ENCODE peak calls at places on chromosomes 11 and 22, in six cellular contexts. K is mesendoderm, Z is neuronal stem cell, N is trophoblast cell, M is mesenchymal stem cell, P is H1. U is an unnamed sample.

GRCh38 chr11:4491878-4492606 is 9.6 kb downstream of the OR52K1 start:
- DNase-seq in N (no peak), K (no peak), M (no peak), Z (no peak), P (no peak), U (peak; percentile 2)

GRCh38 chr11:7437706-7438105 is 47.6 kb upstream of the OLFML1 start:
- DNase-seq in Z (no peak), M (peak; percentile 42), K (no peak), P (no peak), N (no peak), U (no peak)

GRCh38 chr11:111514216-111515031 is at the start of gene HOATZ:
- DNase-seq in P (peak; percentile 82), K (peak; percentile 91), Z (peak; percentile 68), N (peak; percentile 7), M (peak; percentile 51), U (no peak)

GRCh38 chr22:39336411-39336810 is 13.4 kb upstream of the SYNGR1 start:
- DNase-seq in N (no peak), K (no peak), P (no peak), M (no peak), Z (no peak), U (no peak)

GRCh38 chr11:72446929-72447753 is 12.8 kb upstream of the CLPB start:
- DNase-seq in M (peak; percentile 75), K (peak; percentile 76), P (no peak), Z (no peak), N (peak; percentile 22), U (peak; percentile 69)

GRCh38 chr11:5336331-5336730 is 7.0 kb downstream of the OR51B5 start:
- DNase-seq in Z (no peak), M (peak; percentile 36), N (no peak), K (no peak), P (no peak), U (peak; percentile 76)

GRCh38 chr22:47918276-47918928 is 1156.0 kb downstream of the TBC1D22A start:
- DNase-seq in P (no peak), Z (no peak), K (no peak), N (no peak), M (no peak), U (no peak)

GRCh38 chr11:77057938-77058474 is 8.8 kb upstream of the CAPN5 start:
- DNase-seq in N (no peak), M (no peak), K (no peak), P (no peak), Z (no peak), U (no peak)

GRCh38 chr11:47847892-47848635 is at the start of gene NUP160:
- DNase-seq in K (peak; percentile 87), Z (peak; percentile 62), N (peak; percentile 47), M (peak; percentile 77), P (peak; percentile 95), U (peak; percentile 29)
- H3K4ac ChIP-seq in K (peak within 1 kb of the TSS; percentile 77), Z (no peak within 1 kb of the TSS), N (peak within 1 kb of the TSS; percentile 98), M (peak within 1 kb of the TSS; percentile 86), P (peak within 1 kb of the TSS; percentile 10), U (peak within 1 kb of the TSS; percentile 98)

DNA sequence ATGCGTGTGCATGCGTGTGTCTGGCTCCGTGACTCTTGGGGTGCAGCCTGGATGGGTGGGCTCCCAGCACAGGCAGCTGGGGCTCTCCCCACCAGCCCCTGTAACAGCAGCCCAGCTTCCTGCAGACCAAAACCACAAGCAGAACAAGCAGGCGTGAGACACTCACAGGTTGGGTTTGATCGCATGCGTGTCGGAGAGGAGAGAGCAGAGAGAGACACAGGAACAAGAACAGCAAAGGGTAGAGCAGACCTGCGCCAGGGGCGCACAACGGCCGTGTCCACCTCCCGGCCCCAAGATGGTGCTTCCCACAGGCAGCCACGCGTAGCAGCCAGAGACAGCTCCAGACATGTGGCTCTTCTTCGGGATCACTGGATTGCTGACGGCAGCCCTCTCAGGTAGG is at the start of gene CD6:
- DNase-seq in M (no peak), P (no peak), N (no peak), Z (no peak), K (no peak), U (no peak)
- H3K4me3 ChIP-seq in M (no peak within 1 kb of the TSS), P (no peak within 1 kb of the TSS), N (no peak within 1 kb of the TSS), Z (peak within 1 kb of the TSS; percentile 9), K (no peak within 1 kb of the TSS), U (no peak within 1 kb of the TSS)

GRCh38 chr11:14336507-14337503 is 22.2 kb downstream of the RRAS2 start:
- DNase-seq in P (no peak), K (peak; percentile 63), M (peak; percentile 94), N (peak; percentile 35), Z (no peak), U (peak; percentile 99)

GRCh38 chr11:14334893-14335292 is 24.1 kb downstream of the RRAS2 start:
- DNase-seq in Z (no peak), N (no peak), P (no peak), K (no peak), M (no peak), U (no peak)

GRCh38 chr11:14334193-14334592 is 24.8 kb downstream of the RRAS2 start:
- DNase-seq in M (no peak), N (no peak), Z (no peak), K (no peak), P (no peak), U (no peak)

GRCh38 chr11:14339356-14339755 is 19.6 kb downstream of the RRAS2 start:
- DNase-seq in N (no peak), P (no peak), K (no peak), M (no peak), Z (no peak), U (no peak)

DNA sequence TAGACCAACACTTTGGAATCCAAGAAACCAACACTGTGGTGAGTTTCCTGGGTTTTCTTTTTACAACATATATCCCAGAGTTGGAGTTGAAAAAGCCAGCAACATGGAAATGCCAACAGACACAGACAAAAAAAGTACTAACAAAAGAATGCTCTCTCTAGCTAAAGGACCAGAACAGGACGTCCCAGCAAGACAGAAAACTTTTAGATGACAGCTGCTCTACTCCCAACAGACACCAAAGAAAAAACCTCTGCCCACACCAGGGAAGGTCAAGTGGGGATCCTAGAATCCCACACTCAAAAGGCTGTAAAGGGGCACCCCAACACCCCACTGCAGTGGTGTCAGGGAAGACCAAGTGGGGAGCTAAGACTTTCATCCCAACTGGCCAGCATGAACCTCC is 23.3 kb downstream of the RRAS2 start:
- DNase-seq in K (no peak), M (no peak), N (no peak), Z (no peak), P (no peak), U (no peak)
- H3K4ac ChIP-seq in K (no peak overlapping the region), M (no peak overlapping the region), N (peak overlapping the region; percentile 94), Z (no peak overlapping the region), P (no peak overlapping the region), U (peak overlapping the region; percentile 24)

DNA sequence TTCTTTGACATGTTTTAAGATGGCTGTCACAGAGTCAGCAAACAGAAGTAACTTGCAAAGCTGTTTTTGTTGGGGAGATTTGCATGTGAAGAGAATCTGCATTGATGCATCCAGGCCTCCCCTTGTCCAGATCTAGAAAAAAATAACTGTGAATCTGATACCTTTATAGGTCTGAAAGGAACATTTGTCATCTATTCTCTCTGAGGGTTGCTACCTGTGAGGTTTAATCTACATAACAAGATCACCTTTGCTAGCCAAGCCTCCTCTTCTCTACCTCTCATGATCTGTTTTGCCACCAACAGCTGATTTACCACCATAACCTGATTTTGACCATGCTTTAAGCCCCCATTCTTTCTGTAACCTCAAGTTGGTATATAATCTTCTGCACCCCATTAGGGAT is 47.2 kb upstream of the SLC5A12 start:
- DNase-seq in Z (no peak), M (no peak), N (no peak), K (no peak), P (no peak), U (no peak)
- H3K4me3 ChIP-seq in Z (no peak overlapping the region), M (no peak overlapping the region), N (no peak overlapping the region), K (no peak overlapping the region), P (no peak overlapping the region), U (no peak overlapping the region)

GRCh38 chr11:92765418-92765817 is 204.0 kb upstream of the MTNR1B start:
- DNase-seq in Z (no peak), M (no peak), K (no peak), P (no peak), N (no peak), U (no peak)
- H3K4ac ChIP-seq in Z (no peak overlapping the region), M (no peak overlapping the region), K (no peak overlapping the region), P (no peak overlapping the region), N (no peak overlapping the region), U (no peak overlapping the region)

DNA sequence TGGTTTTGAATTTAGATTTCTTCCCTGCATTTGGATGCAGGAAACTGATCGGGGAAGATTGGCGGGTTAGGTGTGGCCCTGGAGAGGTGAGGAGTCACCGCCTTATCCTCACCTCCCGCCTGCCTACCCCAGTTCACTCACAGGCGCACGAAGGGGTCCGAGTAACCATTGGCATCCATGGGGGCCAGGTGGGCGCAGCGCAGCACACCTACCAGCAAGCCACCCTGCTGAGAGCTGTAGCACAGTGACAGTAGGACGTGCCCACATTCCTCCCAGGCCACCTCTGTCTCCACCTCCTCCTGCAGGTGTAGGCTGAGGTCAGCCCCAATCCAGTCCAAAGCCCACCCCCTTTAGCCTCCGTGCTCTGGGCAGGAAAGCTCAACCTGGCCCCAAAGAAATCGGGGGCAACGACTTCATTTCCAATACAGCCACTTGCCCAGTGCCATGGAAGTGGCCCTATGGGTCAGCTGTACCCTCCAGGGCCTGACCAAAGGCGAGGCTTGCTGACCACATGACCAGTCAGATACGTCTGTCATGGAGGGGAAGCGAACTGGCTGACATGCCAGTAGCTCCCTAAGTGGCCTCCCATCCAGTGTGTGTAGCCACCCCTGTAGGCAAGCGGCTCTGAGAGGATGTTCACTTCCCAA is 6.7 kb downstream of the NDUFV1 start:
- DNase-seq in K (no peak), P (no peak), M (no peak), N (no peak), Z (no peak), U (no peak)
- H3K4me3 ChIP-seq in K (no peak overlapping the region), P (no peak overlapping the region), M (peak overlapping the region; percentile 72), N (no peak overlapping the region), Z (no peak overlapping the region), U (no peak overlapping the region)

DNA sequence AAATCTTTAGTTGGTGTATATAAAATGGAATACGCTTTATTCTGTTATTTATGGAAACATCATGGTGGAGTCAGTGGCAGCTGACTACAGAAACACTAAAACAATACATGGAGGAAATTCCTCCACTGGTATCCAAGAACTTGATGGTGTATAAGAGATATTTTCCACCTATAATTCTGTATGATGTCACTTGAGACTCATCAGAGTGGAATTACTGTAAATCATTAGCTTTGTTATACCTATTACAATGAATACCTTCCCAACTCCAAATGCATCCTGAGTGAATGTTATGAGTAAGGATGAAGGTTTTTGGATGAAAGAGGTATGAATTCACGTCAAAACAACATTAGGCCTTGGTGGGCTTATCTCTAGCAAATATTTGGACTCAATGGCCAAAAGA is 258.5 kb upstream of the SORL1-AS1 start:
- DNase-seq in K (no peak), M (no peak), P (no peak), Z (no peak), N (no peak), U (peak; percentile 17)
- H3K4ac ChIP-seq in K (no peak overlapping the region), M (no peak overlapping the region), P (no peak overlapping the region), Z (no peak overlapping the region), N (no peak overlapping the region), U (no peak overlapping the region)

GRCh38 chr11:32431657-32432056 is 3.7 kb downstream of the WT1 start:
- DNase-seq in M (no peak), P (no peak), Z (no peak), K (no peak), N (no peak), U (no peak)
- H3K4me3 ChIP-seq in M (no peak overlapping the region), P (no peak overlapping the region), Z (no peak overlapping the region), K (no peak overlapping the region), N (no peak overlapping the region), U (no peak overlapping the region)

GRCh38 chr11:88306785-88307184 is 30.8 kb downstream of the CTSC start:
- DNase-seq in P (no peak), M (no peak), N (no peak), K (no peak), Z (no peak), U (no peak)
- H3K4ac ChIP-seq in P (peak overlapping the region; percentile 65), M (no peak overlapping the region), N (no peak overlapping the region), K (no peak overlapping the region), Z (no peak overlapping the region), U (no peak overlapping the region)

U was measured in IMR-90.